ENCODE peak calls at places on chromosomes 2 and 18, in four cellular contexts. A is A549, T is K562, X is GM12878. Z is an unnamed sample.
A peak's percentile ranks its signal among the peaks of the same experiment; 100 is the strongest.

GRCh38 chr2:44623622-44624351 is 262.0 kb downstream of the CAMKMT start:
- DNase-seq in A (no peak), T (no peak), X (no peak), Z (no peak)

GRCh38 chr18:46411862-46412690 is 244.9 kb downstream of the LOXHD1 start:
- DNase-seq in A (no peak), T (no peak), X (no peak), Z (no peak)

GRCh38 chr18:7090771-7091170 is 26.8 kb downstream of the LAMA1 start:
- DNase-seq in A (no peak), T (no peak), X (no peak), Z (no peak)

GRCh38 chr2:98772531-98772930 is 41.6 kb upstream of the MGAT4A start:
- DNase-seq in A (no peak), T (no peak), X (no peak), Z (no peak)

GRCh38 chr18:49444599-49444998 is 15.8 kb downstream of the DYM start:
- DNase-seq in A (no peak), T (no peak), X (no peak), Z (no peak)

GRCh38 chr18:43571078-43571689 is 293.9 kb upstream of the SYT4 start:
- DNase-seq in A (peak; percentile 3), T (peak; percentile 17), X (no peak), Z (peak; percentile 27)

GRCh38 chr2:29462293-29462692 is 347.1 kb downstream of the CLIP4 start:
- DNase-seq in A (no peak), T (no peak), X (no peak), Z (no peak)

GRCh38 chr2:28997847-28998735 is 17.0 kb downstream of the TOGARAM2 start:
- DNase-seq in A (no peak), T (no peak), X (no peak), Z (no peak)

GRCh38 chr2:96091141-96091710 is 25.1 kb downstream of the ADRA2B start:
- DNase-seq in A (no peak), T (no peak), X (no peak), Z (no peak)

GRCh38 chr2:212863185-212863588 is 288.2 kb downstream of the IKZF2 start:
- DNase-seq in A (no peak), T (peak; percentile 23), X (peak; percentile 30), Z (peak; percentile 28)

GRCh38 chr2:118417417-118418125 is 329.3 kb downstream of the INSIG2 start:
- DNase-seq in A (no peak), T (no peak), X (no peak), Z (no peak)

GRCh38 chr2:222242532-222242931 is 56.3 kb downstream of the PAX3 start:
- DNase-seq in A (no peak), T (no peak), X (no peak), Z (no peak)

GRCh38 chr2:188986839-188987238 is 12.7 kb downstream of the COL3A1 start:
- DNase-seq in A (no peak), T (no peak), X (no peak), Z (no peak)

GRCh38 chr2:60335533-60336237 is 217.8 kb downstream of the BCL11A start:
- DNase-seq in A (no peak), T (no peak), X (no peak), Z (peak; percentile 83)

GRCh38 chr2:53695586-53695985 is 72.0 kb upstream of the CHAC2 start:
- DNase-seq in A (no peak), T (no peak), X (no peak), Z (no peak)

GRCh38 chr2:219017166-219017931 is 24.0 kb downstream of the CFAP65 start:
- DNase-seq in A (no peak), T (no peak), X (no peak), Z (no peak)

GRCh38 chr2:234492687-234493086 is 4.2 kb downstream of the ARL4C start:
- DNase-seq in A (no peak), T (no peak), X (no peak), Z (no peak)

DNA sequence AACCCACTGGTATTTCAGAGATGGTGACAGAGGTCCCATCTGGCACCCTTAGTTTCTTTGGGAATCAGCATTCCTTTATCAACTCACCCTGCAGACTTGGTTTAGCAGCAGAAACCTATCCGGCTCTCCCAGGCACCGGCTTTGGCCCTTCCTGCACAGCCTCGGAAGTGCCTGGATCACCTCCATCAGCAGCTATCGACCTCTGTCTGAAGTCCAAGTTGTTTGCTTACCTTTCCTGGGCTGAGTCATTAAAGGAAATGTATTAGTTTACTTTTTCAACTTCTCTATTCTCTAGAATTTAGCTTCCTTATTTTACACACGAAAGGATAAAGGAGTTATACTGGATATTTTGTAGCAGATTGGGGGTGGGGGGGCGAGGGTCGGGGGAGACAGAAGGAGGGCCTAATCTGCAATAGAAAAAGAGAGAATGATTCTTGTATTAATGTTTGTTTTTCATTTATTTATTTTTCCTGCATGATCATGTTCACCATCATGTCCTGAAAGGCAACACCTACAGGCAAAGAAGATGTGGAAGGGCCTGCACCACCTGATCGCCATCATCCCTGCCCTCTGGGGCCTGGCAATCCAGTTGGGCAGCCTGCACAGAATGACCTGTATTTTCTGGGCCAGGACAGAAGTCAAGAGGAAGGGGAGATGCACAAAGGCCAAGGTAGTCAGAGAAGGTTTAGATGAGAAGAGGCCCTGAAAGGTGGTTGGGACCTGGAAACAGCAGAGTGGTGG is 22.1 kb upstream of the MAT2A start:
- DNase-seq in A (peak; percentile 40), T (no peak), X (no peak), Z (peak; percentile 63)
- TF ChIP-seq POLR2AphosphoS2 in A (no peak), T (no peak), X (no peak), Z (no peak)

GRCh38 chr2:134491796-134492441 is 226.9 kb downstream of the TMEM163 start:
- DNase-seq in A (peak; percentile 23), T (no peak), X (no peak), Z (peak; percentile 18)
- TF ChIP-seq POLR2AphosphoS2 in A (no peak), T (no peak), X (no peak), Z (no peak)

GRCh38 chr2:216773072-216773471 is 77.7 kb upstream of the IGFBP5 start:
- DNase-seq in A (no peak), T (peak; percentile 73), X (no peak), Z (no peak)

GRCh38 chr2:216774180-216774579 is 78.8 kb upstream of the IGFBP5 start:
- DNase-seq in A (no peak), T (no peak), X (no peak), Z (no peak)

GRCh38 chr2:216775043-216775453 is 79.7 kb upstream of the IGFBP5 start:
- DNase-seq in A (peak; percentile 8), T (peak; percentile 85), X (no peak), Z (peak; percentile 76)

GRCh38 chr2:216776076-216776726 is 80.9 kb upstream of the IGFBP5 start:
- DNase-seq in A (no peak), T (peak; percentile 30), X (no peak), Z (no peak)

GRCh38 chr2:216774620-216775019 is 79.3 kb upstream of the IGFBP5 start:
- DNase-seq in A (no peak), T (peak; percentile 57), X (no peak), Z (no peak)
- TF ChIP-seq POLR2AphosphoS2 in A (no peak), T (no peak), X (no peak), Z (no peak)

GRCh38 chr18:62348474-62348873 is 23.4 kb downstream of the TNFRSF11A start:
- DNase-seq in A (no peak), T (no peak), X (no peak), Z (no peak)

GRCh38 chr18:62347091-62347506 is 22.0 kb downstream of the TNFRSF11A start:
- DNase-seq in A (no peak), T (no peak), X (no peak), Z (no peak)

GRCh38 chr18:62342884-62343283 is 17.8 kb downstream of the TNFRSF11A start:
- DNase-seq in A (no peak), T (no peak), X (no peak), Z (no peak)

GRCh38 chr18:62346327-62347090 is 21.4 kb downstream of the TNFRSF11A start:
- DNase-seq in A (no peak), T (no peak), X (no peak), Z (no peak)

GRCh38 chr18:62345909-62346308 is 20.8 kb downstream of the TNFRSF11A start:
- DNase-seq in A (no peak), T (no peak), X (no peak), Z (no peak)
- TF ChIP-seq POLR2AphosphoS2 in A (no peak), T (no peak), X (no peak), Z (no peak)

GRCh38 chr2:40397720-40398119 is 54.2 kb downstream of the SLC8A1 start:
- DNase-seq in A (no peak), T (no peak), X (no peak), Z (no peak)

GRCh38 chr2:40394597-40394996 is 57.3 kb downstream of the SLC8A1 start:
- DNase-seq in A (no peak), T (no peak), X (no peak), Z (no peak)

GRCh38 chr2:40394030-40394429 is 57.9 kb downstream of the SLC8A1 start:
- DNase-seq in A (no peak), T (no peak), X (no peak), Z (no peak)

GRCh38 chr2:40400336-40400953 is 51.4 kb downstream of the SLC8A1 start:
- DNase-seq in A (no peak), T (no peak), X (no peak), Z (no peak)

DNA sequence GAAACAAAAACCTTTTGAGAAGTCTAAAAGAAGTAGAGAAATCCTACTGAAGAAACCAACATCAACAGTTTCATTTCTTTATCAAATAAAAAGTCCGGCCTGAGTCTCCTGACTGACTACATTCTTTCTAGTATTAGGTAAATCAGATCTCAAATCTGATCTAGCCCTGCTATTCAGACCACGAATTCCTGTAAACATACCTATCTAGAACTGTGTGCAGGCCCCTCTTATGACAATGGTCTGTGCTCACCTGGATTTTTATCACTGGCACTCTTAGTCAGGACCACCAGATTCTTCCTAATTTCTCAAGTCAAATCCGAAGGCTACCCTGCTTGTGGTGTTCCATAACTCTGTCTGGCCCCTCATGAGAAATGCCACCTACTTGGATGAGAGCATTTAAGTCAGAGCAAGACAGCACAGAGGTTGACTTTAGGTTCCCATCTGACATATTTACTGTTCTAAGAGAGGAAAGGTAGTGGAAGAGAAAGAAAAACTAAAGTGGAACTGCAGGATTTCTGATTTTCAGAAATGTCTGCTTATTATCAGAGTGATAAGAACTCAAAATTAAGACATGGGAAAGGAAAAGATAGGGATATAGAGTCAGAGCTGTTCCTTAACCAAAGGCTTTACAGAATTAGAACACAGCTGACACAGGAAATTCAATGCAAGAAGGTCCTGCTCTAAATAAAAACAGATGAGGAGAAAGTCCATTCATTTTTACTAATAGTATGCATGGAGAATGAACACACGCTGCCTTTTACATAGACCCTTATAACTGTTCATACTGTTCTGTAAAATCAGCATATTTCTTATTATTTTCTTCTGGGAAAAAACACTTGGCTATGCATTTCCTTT is 56.5 kb downstream of the SLC8A1 start:
- DNase-seq in A (no peak), T (no peak), X (no peak), Z (no peak)
- TF ChIP-seq POLR2AphosphoS2 in A (no peak), T (no peak), X (no peak), Z (no peak)

GRCh38 chr2:225100856-225101294 is 58.6 kb upstream of the DOCK10 start:
- DNase-seq in A (peak; percentile 71), T (peak; percentile 1), X (no peak), Z (no peak)
- TF ChIP-seq POLR2AphosphoS2 in A (no peak), T (no peak), X (no peak), Z (no peak)

GRCh38 chr18:79377187-79377891 is 18.4 kb upstream of the NFATC1 start:
- DNase-seq in A (no peak), T (no peak), X (no peak), Z (no peak)
- TF ChIP-seq POLR2AphosphoS2 in A (no peak), T (no peak), X (no peak), Z (no peak)